ENCODE peak calls at places on chromosome 20, in five cellular contexts. E is IMR-90; I is HepG2; A is NCI-H146; J is stimulated activated CD4-positive, alpha-beta T cell treated with anti-CD3 and anti-CD28 coated beads, TNF-alpha, amount 100 ng/mL, for 4 hours. R is an unnamed sample.

GRCh38 chr20:38123021-38123587 is 42.0 kb downstream of the TGM2 start:
- DNase-seq in J (no peak), A (no peak), I (peak; percentile 78), E (peak; percentile 78), R (peak; percentile 59)

GRCh38 chr20:64143018-64143801 is 21.0 kb upstream of the MYT1 start:
- DNase-seq in J (no peak), I (no peak), A (no peak), E (no peak), R (no peak)

GRCh38 chr20:4763261-4763660 is 41.6 kb downstream of the PRND start:
- DNase-seq in A (no peak), I (no peak), J (no peak), E (no peak), R (no peak)

GRCh38 chr20:59392741-59393140 is 92.3 kb downstream of the EDN3 start:
- DNase-seq in E (no peak), J (no peak), I (no peak), A (no peak), R (no peak)

GRCh38 chr20:58996226-58996611 is 10.8 kb downstream of the CTSZ start:
- DNase-seq in I (no peak), A (no peak), J (no peak), E (no peak), R (no peak)

GRCh38 chr20:47173596-47174216 is 182.8 kb downstream of the ZMYND8 start:
- DNase-seq in I (no peak), E (no peak), J (no peak), A (no peak), R (no peak)

GRCh38 chr20:48750941-48751620 is 76.7 kb downstream of the PREX1 start:
- DNase-seq in A (peak; percentile 99), E (no peak), J (peak; percentile 21), I (no peak), R (peak; percentile 67)

GRCh38 chr20:36098364-36098763 is 56.2 kb upstream of the EPB41L1 start:
- DNase-seq in E (peak; percentile 40), I (no peak), J (no peak), A (no peak), R (peak; percentile 89)

GRCh38 chr20:51678041-51678697 is 90.0 kb downstream of the ATP9A start:
- DNase-seq in I (no peak), E (no peak), J (no peak), A (no peak), R (peak; percentile 10)

GRCh38 chr20:57504411-57504810 is 20.5 kb downstream of the CTCFL start:
- DNase-seq in A (no peak), E (no peak), J (no peak), I (no peak), R (no peak)

GRCh38 chr20:45948742-45949541 is 14.5 kb downstream of the PCIF1 start:
- DNase-seq in E (no peak), I (no peak), J (no peak), A (no peak), R (no peak)

GRCh38 chr20:44159711-44160110 is 27.3 kb downstream of the JPH2 start:
- DNase-seq in A (no peak), J (no peak), E (no peak), I (no peak), R (no peak)

GRCh38 chr20:45336530-45337366 is 11.5 kb downstream of the SDC4 start:
- DNase-seq in E (peak; percentile 95), A (no peak), J (no peak), I (peak; percentile 88), R (peak; percentile 71)

GRCh38 chr20:2705931-2706645 is 13.5 kb downstream of the EBF4 start:
- DNase-seq in J (no peak), I (no peak), A (no peak), E (no peak), R (no peak)

GRCh38 chr20:34883087-34883688 is 6.8 kb downstream of the ACSS2 start:
- DNase-seq in I (no peak), A (no peak), E (no peak), J (no peak), R (no peak)

GRCh38 chr20:49372095-49372734 is 94.4 kb upstream of the ZNFX1 start:
- DNase-seq in E (no peak), I (no peak), A (no peak), J (no peak), R (no peak)

GRCh38 chr20:10369723-10370090 is 64.3 kb downstream of the MKKS start:
- DNase-seq in A (no peak), I (no peak), E (peak; percentile 37), J (no peak), R (peak; percentile 58)

GRCh38 chr20:53524589-53525311 is 68.9 kb downstream of the ZNF217 start:
- DNase-seq in E (no peak), I (no peak), A (no peak), J (no peak), R (no peak)

GRCh38 chr20:33399924-33400323 is 1.4 kb downstream of the CDK5RAP1 start:
- DNase-seq in J (no peak), I (peak; percentile 68), E (no peak), A (no peak), R (peak; percentile 29)

GRCh38 chr20:53809728-53810365 is 216.2 kb upstream of the ZNF217 start:
- DNase-seq in J (no peak), I (no peak), A (no peak), E (no peak), R (no peak)

GRCh38 chr20:25051386-25052155 is 6.4 kb downstream of the ACSS1 start:
- DNase-seq in A (no peak), E (no peak), I (no peak), J (no peak), R (no peak)

GRCh38 chr20:43916875-43917371 is 2.3 kb downstream of the TOX2 start:
- DNase-seq in A (no peak), I (no peak), J (no peak), E (peak; percentile 45), R (peak; percentile 24)

GRCh38 chr20:46838002-46838401 is 56.6 kb upstream of the EYA2 start:
- DNase-seq in E (no peak), I (no peak), J (no peak), A (peak; percentile 34), R (no peak)

GRCh38 chr20:4064118-4064962 is 49.0 kb upstream of the RNF24 start:
- DNase-seq in E (peak; percentile 93), A (no peak), I (no peak), J (no peak), R (peak; percentile 97)

GRCh38 chr20:24955045-24955444 is 6.0 kb downstream of the CST7 start:
- DNase-seq in A (no peak), J (no peak), I (no peak), E (no peak), R (no peak)

GRCh38 chr20:61901421-61902212 is 164.1 kb downstream of the TAF4 start:
- DNase-seq in E (peak; percentile 4), A (peak; percentile 69), J (no peak), I (no peak), R (no peak)

GRCh38 chr20:37992802-37993538 is 40.3 kb downstream of the TTI1 start:
- DNase-seq in E (peak; percentile 78), I (peak; percentile 55), J (no peak), A (peak; percentile 36), R (peak; percentile 65)

GRCh38 chr20:10469599-10469998 is 34.5 kb downstream of the SLX4IP start:
- DNase-seq in I (peak; percentile 77), A (peak; percentile 93), E (peak; percentile 87), J (peak; percentile 2), R (peak; percentile 94)

GRCh38 chr20:36821964-36822437 is 48.4 kb upstream of the DSN1 start:
- DNase-seq in I (no peak), J (no peak), E (no peak), A (no peak), R (no peak)

GRCh38 chr20:38723982-38724602 is at the start of gene SLC32A1:
- DNase-seq in A (no peak), I (no peak), E (no peak), J (no peak), R (no peak)

GRCh38 chr20:64044484-64045247 is 4.8 kb downstream of the SOX18 start:
- DNase-seq in E (peak; percentile 37), I (no peak), A (peak; percentile 23), J (no peak), R (peak; percentile 57)

GRCh38 chr20:37697314-37697713 is 3.5 kb downstream of the CTNNBL1 start:
- DNase-seq in J (no peak), I (no peak), A (no peak), E (no peak), R (no peak)